ENCODE peak calls at places on chromosome 2, in four cellular contexts. G is stimulated activated CD8-positive, alpha-beta memory T cell treated with anti-CD3 and anti-CD28 coated beads, Interleukin-15, amount 100 ng/mL, for 24 hours; X is suprapubic skin; D is NCI-H524 treated with DMSO at 0.1 percent for 48 hours. U is an unnamed sample.

GRCh38 chr2:119448427-119449141 is 16.9 kb downstream of the TMEM37 start:
- DNase-seq in G (no peak), X (no peak), D (no peak), U (no peak)

GRCh38 chr2:30580394-30580793 is 133.3 kb downstream of the LCLAT1 start:
- DNase-seq in G (no peak), X (no peak), D (no peak), U (no peak)

GRCh38 chr2:69196327-69197117 is 183.5 kb downstream of the ANTXR1 start:
- DNase-seq in G (no peak), X (no peak), D (no peak), U (no peak)

GRCh38 chr2:15753811-15754702 is 162.4 kb downstream of the DDX1 start:
- DNase-seq in G (no peak), X (no peak), D (no peak), U (no peak)

GRCh38 chr2:181602017-181602416 is 54.9 kb downstream of the CERKL start:
- DNase-seq in G (no peak), X (no peak), D (no peak), U (no peak)

GRCh38 chr2:231800493-231801091 is 14.3 kb downstream of the COPS7B start:
- DNase-seq in G (no peak), X (no peak), D (no peak), U (no peak)

GRCh38 chr2:204321910-204322765 is 223.1 kb upstream of the PARD3B start:
- DNase-seq in G (no peak), X (no peak), D (no peak), U (no peak)

GRCh38 chr2:168766600-168766999 is 35.8 kb upstream of the NOSTRIN start:
- DNase-seq in G (no peak), X (no peak), D (no peak), U (no peak)

GRCh38 chr2:155815851-155816250 is 516.7 kb downstream of the NR4A2 start:
- DNase-seq in G (no peak), X (no peak), D (peak), U (no peak)

GRCh38 chr2:226489765-226490164 is 309.9 kb downstream of the IRS1 start:
- DNase-seq in G (no peak), X (no peak), D (no peak), U (no peak)

GRCh38 chr2:168757223-168757622 is 45.2 kb upstream of the NOSTRIN start:
- DNase-seq in G (no peak), X (no peak), D (no peak), U (no peak)

GRCh38 chr2:74573747-74574562 is 19.4 kb downstream of the DOK1 start:
- DNase-seq in G (no peak), X (no peak), D (no peak), U (no peak)

GRCh38 chr2:113032737-113033136 is 19.9 kb downstream of the IL36B start:
- DNase-seq in G (no peak), X (no peak), D (no peak), U (no peak)

GRCh38 chr2:9299444-9300100 is 93.0 kb downstream of the ASAP2 start:
- DNase-seq in G (no peak), X (no peak), D (no peak), U (no peak)

GRCh38 chr2:220104871-220105351 is 477.5 kb downstream of the SLC4A3 start:
- DNase-seq in G (no peak), X (no peak), D (no peak), U (no peak)

GRCh38 chr2:240725266-240726060 is 33.8 kb downstream of the AQP12A start:
- DNase-seq in G (no peak), X (no peak), D (peak), U (no peak)

GRCh38 chr2:170254293-170254732 is 76.4 kb downstream of the MYO3B start:
- DNase-seq in G (no peak), X (no peak), D (no peak), U (no peak)

GRCh38 chr2:216283038-216283900 is 89.0 kb downstream of the MARCHF4 start:
- DNase-seq in G (no peak), X (no peak), D (no peak), U (no peak)

GRCh38 chr2:9775999-9776685 is 67.1 kb upstream of the TAF1B start:
- DNase-seq in G (no peak), X (peak), D (no peak), U (peak)

GRCh38 chr2:47239119-47239969 is 84.2 kb upstream of the STPG4 start:
- DNase-seq in G (no peak), X (no peak), D (peak), U (no peak)

GRCh38 chr2:118089015-118089800 is 937 bp downstream of the INSIG2 start:
- DNase-seq in G (no peak), X (no peak), D (no peak), U (no peak)

GRCh38 chr2:162385516-162385915 is 41.6 kb downstream of the GCA start:
- DNase-seq in G (no peak), X (no peak), D (no peak), U (no peak)

GRCh38 chr2:181394741-181395437 is 62.3 kb upstream of the ITGA4 start:
- DNase-seq in G (no peak), X (no peak), D (no peak), U (no peak)

GRCh38 chr2:230762317-230762896 is 49.8 kb downstream of the CAB39 start:
- DNase-seq in G (no peak), X (no peak), D (no peak), U (no peak)

GRCh38 chr2:176446718-176447414 is 177.6 kb downstream of the MTX2 start:
- DNase-seq in G (no peak), X (no peak), D (no peak), U (no peak)

GRCh38 chr2:72770879-72771461 is 54.9 kb downstream of the EXOC6B start:
- DNase-seq in G (no peak), X (no peak), D (peak), U (no peak)

GRCh38 chr2:134774786-134775641 is 56.2 kb upstream of the TMEM163 start:
- DNase-seq in G (no peak), X (no peak), D (peak), U (no peak)

GRCh38 chr2:132448771-132449170 is 32.2 kb downstream of the GPR39 start:
- DNase-seq in G (no peak), X (no peak), D (peak), U (no peak)

GRCh38 chr2:177385151-177385550 is 7.4 kb upstream of the AGPS start:
- DNase-seq in G (no peak), X (no peak), D (no peak), U (no peak)

GRCh38 chr2:190679813-190680591 is 31.1 kb downstream of the NAB1 start:
- DNase-seq in G (no peak), X (no peak), D (no peak), U (no peak)

GRCh38 chr2:54568876-54569298 is 112.8 kb downstream of the SPTBN1 start:
- DNase-seq in G (no peak), X (no peak), D (no peak), U (no peak)

GRCh38 chr2:146990311-146990781 is 854.5 kb upstream of the ACVR2A start:
- DNase-seq in G (no peak), X (no peak), D (no peak), U (no peak)

U was measured in RWPE2.